ENCODE peak calls at places on chromosomes 4 and X, in eight cellular contexts. O, L, Q, K, J, E, S and V are unnamed samples.
A peak's percentile ranks its signal among the peaks of the same experiment; 100 is the strongest.

GRCh38 chr4:116512552-116512951 is 572.8 kb downstream of the TRAM1L1 start:
- DNase-seq in S (no peak), E (no peak), K (no peak), Q (no peak), O (no peak), J (no peak), L (no peak), V (no peak)

GRCh38 chrX:119398974-119399771 is at the start of gene SLC25A43:
- DNase-seq in K (peak; percentile 57), E (peak; percentile 43), Q (peak; percentile 11), O (peak; percentile 19), J (no peak), S (peak; percentile 76), L (no peak), V (peak; percentile 64)

GRCh38 chrX:105725228-105725627 is 97.1 kb upstream of the NRK start:
- DNase-seq in K (no peak), O (no peak), E (no peak), L (no peak), Q (no peak), J (no peak), S (no peak), V (no peak)

GRCh38 chrX:70434352-70434866 is 10.2 kb upstream of the DLG3 start:
- DNase-seq in S (peak; percentile 92), L (no peak), Q (peak; percentile 76), O (peak; percentile 92), K (peak; percentile 93), E (peak; percentile 90), J (peak; percentile 71), V (peak; percentile 92)

GRCh38 chr4:172040766-172041165 is 227.6 kb downstream of the GALNTL6 start:
- DNase-seq in L (no peak), J (no peak), O (no peak), E (no peak), K (no peak), Q (no peak), S (no peak), V (no peak)

GRCh38 chr4:40189997-40190396 is 6.8 kb upstream of the RHOH start:
- DNase-seq in O (peak; percentile 33), K (no peak), E (peak; percentile 63), J (peak; percentile 11), S (no peak), Q (no peak), L (no peak), V (peak; percentile 46)

GRCh38 chr4:143021384-143021783 is 163.3 kb upstream of the USP38 start:
- DNase-seq in E (no peak), K (no peak), O (no peak), L (no peak), S (no peak), J (no peak), Q (no peak), V (no peak)

GRCh38 chrX:50448565-50448964 is 22.1 kb downstream of the DGKK start:
- DNase-seq in S (no peak), Q (peak; percentile 78), K (peak; percentile 35), L (no peak), J (peak; percentile 1), O (no peak), E (no peak), V (peak; percentile 52)

GRCh38 chr4:188941524-188942109 is 802.4 kb downstream of the TRIML1 start:
- DNase-seq in E (no peak), O (no peak), L (peak; percentile 99), K (no peak), Q (peak; percentile 99), J (peak; percentile 100), S (no peak), V (no peak)

GRCh38 chrX:153571159-153571908 is 27.6 kb downstream of the CCNQ start:
- DNase-seq in J (no peak), S (no peak), K (no peak), E (no peak), O (no peak), Q (no peak), L (no peak), V (no peak)

GRCh38 chrX:122220644-122221373 is 963.3 kb upstream of the GRIA3 start:
- DNase-seq in L (no peak), O (no peak), E (no peak), S (no peak), Q (no peak), J (no peak), K (no peak), V (no peak)

GRCh38 chr4:113316879-113317278 is 267.4 kb downstream of the ANK2 start:
- DNase-seq in O (no peak), K (no peak), E (no peak), S (no peak), L (no peak), J (no peak), Q (no peak), V (no peak)

GRCh38 chr4:41095192-41095872 is 119.0 kb downstream of the APBB2 start:
- DNase-seq in K (no peak), L (no peak), S (no peak), Q (no peak), E (no peak), J (no peak), O (no peak), V (no peak)

GRCh38 chrX:53494427-53494826 is 60.3 kb upstream of the HSD17B10 start:
- DNase-seq in S (no peak), K (no peak), O (no peak), L (peak; percentile 0), E (peak; percentile 18), Q (no peak), J (peak; percentile 29), V (no peak)

GRCh38 chrX:107117993-107118321 is 665 bp downstream of the RBM41 start:
- DNase-seq in E (no peak), L (no peak), J (no peak), K (no peak), S (no peak), O (no peak), Q (no peak), V (no peak)

GRCh38 chr4:96649536-96649935 is 809.6 kb downstream of the PDHA2 start:
- DNase-seq in O (no peak), L (no peak), Q (peak; percentile 40), E (no peak), J (no peak), K (no peak), S (no peak), V (no peak)

GRCh38 chrX:13082286-13083065 is 38.1 kb upstream of the FAM9C start:
- DNase-seq in K (no peak), E (no peak), J (no peak), O (no peak), S (no peak), Q (no peak), L (no peak), V (no peak)

GRCh38 chrX:84046403-84046984 is 141.5 kb downstream of the RPS6KA6 start:
- DNase-seq in Q (peak; percentile 27), J (peak; percentile 38), L (peak; percentile 1), E (peak; percentile 19), K (no peak), S (no peak), O (peak; percentile 13), V (no peak)

GRCh38 chr4:73375328-73375741 is 28.8 kb upstream of the ALB start:
- DNase-seq in J (no peak), K (no peak), S (no peak), L (no peak), E (peak; percentile 16), O (no peak), Q (no peak), V (no peak)

GRCh38 chr4:119329837-119330620 is 8.1 kb upstream of the FABP2 start:
- DNase-seq in O (no peak), E (no peak), J (no peak), K (no peak), L (no peak), S (no peak), Q (no peak), V (no peak)
- TF ChIP-seq CTCF in O (no peak), E (no peak), J (no peak), K (no peak), L (no peak), S (no peak), Q (no peak), V (no peak)

GRCh38 chr4:64721106-64721505 is 311.9 kb upstream of the TECRL start:
- DNase-seq in K (no peak), L (no peak), J (no peak), S (no peak), Q (no peak), E (no peak), O (no peak), V (no peak)
- TF ChIP-seq CTCF in K (no peak), L (no peak), J (no peak), S (no peak), Q (no peak), E (no peak), O (no peak), V (no peak)

GRCh38 chr4:146243883-146244277 is 29.5 kb downstream of the REELD1 start:
- DNase-seq in E (no peak), Q (no peak), J (no peak), O (peak; percentile 40), K (no peak), L (no peak), S (no peak), V (no peak)

GRCh38 chr4:146245246-146245645 is 30.9 kb downstream of the REELD1 start:
- DNase-seq in O (no peak), Q (no peak), S (no peak), L (no peak), K (peak; percentile 27), E (no peak), J (peak; percentile 16), V (peak; percentile 29)

GRCh38 chr4:146244496-146244895 is 30.2 kb downstream of the REELD1 start:
- DNase-seq in O (no peak), S (no peak), J (no peak), E (no peak), Q (no peak), L (no peak), K (no peak), V (no peak)

GRCh38 chr4:146245899-146246298 is 31.6 kb downstream of the REELD1 start:
- DNase-seq in O (no peak), Q (no peak), K (no peak), L (no peak), S (no peak), J (no peak), E (no peak), V (no peak)

DNA sequence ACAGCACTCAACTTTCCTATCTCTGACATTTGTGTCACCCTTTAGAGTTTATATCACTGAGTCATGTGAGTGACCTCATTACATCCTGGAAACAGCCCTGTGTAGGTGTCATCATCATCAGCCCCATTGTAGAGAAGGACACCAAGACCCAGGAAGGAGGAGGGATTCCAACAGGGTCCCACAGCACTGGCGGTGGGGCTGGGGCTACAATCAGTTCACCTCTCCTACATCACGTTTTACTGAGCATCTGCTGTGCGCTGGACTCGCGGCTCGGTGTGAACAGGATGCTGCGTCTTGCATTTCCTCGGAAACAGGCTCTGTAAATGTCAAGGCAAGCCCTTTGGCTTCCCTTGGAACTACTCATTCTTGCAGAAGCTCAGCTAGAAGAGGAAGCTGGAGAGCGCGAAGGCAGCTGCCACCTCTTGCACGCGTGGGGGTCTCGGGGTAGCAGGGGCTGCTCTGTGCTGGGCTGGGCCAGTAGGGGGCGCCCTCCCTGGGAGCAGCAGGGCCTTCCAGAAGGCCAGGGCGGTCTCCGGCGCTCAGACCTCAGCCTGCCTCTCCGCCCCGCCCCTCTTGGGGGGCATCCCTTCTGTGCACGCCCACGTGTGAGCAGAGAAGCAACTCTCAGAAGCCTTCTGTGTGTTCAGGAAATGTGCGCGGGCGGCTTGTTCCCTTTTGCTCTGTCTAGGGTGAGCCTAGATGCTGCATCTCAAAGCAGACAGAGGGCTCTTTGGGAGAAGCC is 29.0 kb downstream of the REELD1 start:
- DNase-seq in O (peak; percentile 58), S (no peak), Q (no peak), K (no peak), L (no peak), E (no peak), J (peak; percentile 37), V (no peak)
- TF ChIP-seq CTCF in O (peak; percentile 15), S (no peak), Q (peak; percentile 29), K (peak; percentile 20), L (peak; percentile 53), E (peak; percentile 13), J (peak; percentile 4), V (peak; percentile 34)

GRCh38 chrX:40496728-40497127 is 84.0 kb upstream of the ATP6AP2 start:
- DNase-seq in Q (no peak), J (peak; percentile 29), L (no peak), E (peak; percentile 32), S (no peak), K (no peak), O (no peak), V (no peak)
- TF ChIP-seq CTCF in Q (no peak), J (no peak), L (peak; percentile 19), E (no peak), S (no peak), K (no peak), O (no peak), V (no peak)